ENCODE peak calls at places on chromosomes 5 and 9, in six cellular contexts. G is mucosa of descending colon, Q is upper lobe of right lung, P is spleen, A is heart right ventricle, B is neural crest cell. H is an unnamed sample.

GRCh38 chr5:84385705-84386104 is 1.0 kb upstream of the EDIL3 start:
- DNase-seq in G (no peak), Q (no peak), P (no peak), A (no peak), B (no peak), H (no peak)

GRCh38 chr5:81537905-81538535 is 144.1 kb upstream of the ACOT12 start:
- DNase-seq in G (no peak), Q (no peak), P (no peak), A (no peak), B (no peak), H (no peak)

GRCh38 chr5:93294184-93294583 is 286.8 kb downstream of the NR2F1-AS1 start:
- DNase-seq in G (no peak), Q (no peak), P (no peak), A (no peak), B (no peak), H (no peak)

GRCh38 chr9:19154135-19154612 is 26.9 kb upstream of the PLIN2 start:
- DNase-seq in G (peak), Q (no peak), P (no peak), A (peak), B (no peak), H (no peak)

GRCh38 chr5:6452622-6453504 is 4.2 kb downstream of the UBE2QL1 start:
- DNase-seq in G (no peak), Q (no peak), P (no peak), A (peak), B (no peak), H (no peak)

GRCh38 chr9:130183133-130183762 is 11.0 kb downstream of the NCS1 start:
- DNase-seq in G (no peak), Q (no peak), P (no peak), A (no peak), B (no peak), H (no peak)

GRCh38 chr9:107805198-107805597 is 315.6 kb upstream of the KLF4 start:
- DNase-seq in G (no peak), Q (no peak), P (no peak), A (no peak), B (no peak), H (no peak)

GRCh38 chr9:137978262-137978714 is 100.7 kb downstream of the CACNA1B start:
- DNase-seq in G (no peak), Q (no peak), P (no peak), A (no peak), B (no peak), H (no peak)

GRCh38 chr5:96200611-96201010 is 232.4 kb downstream of the PCSK1 start:
- DNase-seq in G (peak), Q (no peak), P (no peak), A (no peak), B (no peak), H (no peak)

GRCh38 chr5:135455876-135456237 is 3.7 kb upstream of the TIFAB start:
- DNase-seq in G (no peak), Q (peak), P (peak), A (no peak), B (no peak), H (no peak)

GRCh38 chr9:104747565-104748358 is at the start of gene NIPSNAP3A:
- DNase-seq in G (peak), Q (peak), P (peak), A (peak), B (peak), H (peak)
- TF ChIP-seq CTCF in G (no peak), Q (no peak), P (no peak), A (no peak), B (no peak), H (no peak)

GRCh38 chr5:175700991-175701390 is 43.1 kb downstream of the HRH2 start:
- DNase-seq in G (no peak), Q (peak), P (peak), A (no peak), B (no peak), H (no peak)
- TF ChIP-seq CTCF in G (no peak), Q (peak), P (no peak), A (no peak), B (peak), H (peak)

GRCh38 chr5:132079619-132080018 is 6.0 kb downstream of the CSF2 start:
- DNase-seq in G (no peak), Q (no peak), P (peak), A (no peak), B (no peak), H (no peak)

GRCh38 chr5:132079081-132079480 is 5.5 kb downstream of the CSF2 start:
- DNase-seq in G (no peak), Q (no peak), P (no peak), A (no peak), B (no peak), H (no peak)

GRCh38 chr5:132081458-132081857 is 7.9 kb downstream of the CSF2 start:
- DNase-seq in G (no peak), Q (no peak), P (peak), A (no peak), B (no peak), H (no peak)

GRCh38 chr5:132082329-132083023 is 8.9 kb downstream of the CSF2 start:
- DNase-seq in G (no peak), Q (no peak), P (peak), A (no peak), B (no peak), H (no peak)

GRCh38 chr5:132080595-132080994 is 7.0 kb downstream of the CSF2 start:
- DNase-seq in G (no peak), Q (no peak), P (peak), A (no peak), B (no peak), H (no peak)
- TF ChIP-seq CTCF in G (no peak), Q (no peak), P (no peak), A (no peak), B (no peak), H (no peak)

DNA sequence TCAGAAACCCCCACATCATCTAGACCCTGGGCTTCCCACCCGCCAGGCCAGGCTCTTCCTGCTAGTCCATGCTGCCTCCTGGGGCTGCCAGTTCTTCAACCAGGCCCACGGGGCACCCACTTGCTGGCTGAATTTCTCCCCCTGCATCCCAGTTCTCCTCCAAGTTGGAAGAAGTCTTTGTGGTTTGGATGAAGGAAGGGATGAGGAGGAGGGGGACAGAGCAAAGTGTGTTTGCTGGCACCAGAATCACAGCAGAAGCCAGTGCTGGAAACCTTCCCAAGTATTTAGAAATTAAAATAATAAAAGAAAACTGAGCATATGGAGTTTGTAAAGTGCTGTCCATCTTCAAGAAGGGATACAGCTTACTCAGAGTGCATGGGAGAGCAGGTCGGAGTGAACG is 19.4 kb upstream of the UNC5A start:
- DNase-seq in G (no peak), Q (no peak), P (no peak), A (no peak), B (no peak), H (no peak)
- TF ChIP-seq CTCF in G (no peak), Q (no peak), P (no peak), A (no peak), B (no peak), H (no peak)

GRCh38 chr5:167217097-167217743 is 1074.2 kb upstream of the WWC1 start:
- DNase-seq in G (no peak), Q (no peak), P (no peak), A (no peak), B (no peak), H (no peak)
- TF ChIP-seq CTCF in G (no peak), Q (no peak), P (no peak), A (no peak), B (peak), H (no peak)

DNA sequence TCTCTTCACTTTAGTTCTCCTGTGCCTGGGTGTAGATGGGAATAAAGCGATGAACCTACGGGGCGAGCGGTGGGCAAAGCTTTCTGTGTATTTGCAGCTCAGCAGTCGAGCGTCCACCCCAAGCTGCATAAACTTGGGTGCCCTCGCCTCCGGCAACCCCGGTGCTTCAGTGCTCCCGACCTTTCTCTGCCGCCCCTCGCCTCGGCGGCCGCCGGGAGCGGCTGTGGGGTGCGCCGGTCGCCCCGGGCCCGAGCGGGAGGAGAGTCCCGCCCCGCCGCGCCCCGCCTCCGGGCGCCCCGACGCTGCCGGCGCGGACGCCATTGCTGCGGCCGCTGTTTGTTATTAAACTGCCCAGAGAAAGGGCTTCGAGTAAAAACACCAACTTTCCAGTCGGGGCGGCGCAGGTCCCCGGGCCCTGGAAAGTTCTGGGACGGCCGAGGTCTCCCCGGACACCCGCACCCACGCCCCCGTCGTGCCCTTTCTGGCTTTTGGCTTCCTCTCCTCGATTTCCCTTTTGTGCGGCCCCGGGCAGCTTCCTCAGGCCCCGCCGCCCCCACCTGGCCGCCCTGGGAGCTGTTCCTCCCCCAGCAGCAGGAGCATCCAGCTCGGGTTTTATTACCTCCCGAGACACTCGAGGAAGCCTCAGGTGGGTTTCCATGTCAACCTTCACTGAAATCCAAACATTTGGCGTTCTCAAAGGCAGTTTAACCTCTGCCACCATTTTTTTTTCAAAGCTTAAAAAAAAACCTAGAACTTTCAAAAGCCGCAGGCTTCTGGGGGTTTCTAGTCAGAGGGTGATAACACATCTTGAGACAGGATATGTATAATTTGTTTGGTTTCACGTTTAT is 334.3 kb downstream of the CWC27 start:
- DNase-seq in G (peak), Q (peak), P (peak), A (peak), B (no peak), H (no peak)
- TF ChIP-seq CTCF in G (no peak), Q (peak), P (no peak), A (no peak), B (no peak), H (no peak)

GRCh38 chr9:93450817-93451761 is at the start of gene FAM120A:
- DNase-seq in G (peak), Q (peak), P (peak), A (peak), B (peak), H (peak)

GRCh38 chr9:93453047-93453914 is at the start of gene FAM120AOS:
- DNase-seq in G (peak), Q (peak), P (peak), A (peak), B (peak), H (peak)

GRCh38 chr9:93452710-93453046 is 703 bp downstream of the FAM120AOS start:
- DNase-seq in G (peak), Q (no peak), P (peak), A (no peak), B (no peak), H (peak)

GRCh38 chr9:93456022-93456421 is 2.6 kb upstream of the FAM120AOS start:
- DNase-seq in G (no peak), Q (no peak), P (no peak), A (no peak), B (no peak), H (no peak)

DNA sequence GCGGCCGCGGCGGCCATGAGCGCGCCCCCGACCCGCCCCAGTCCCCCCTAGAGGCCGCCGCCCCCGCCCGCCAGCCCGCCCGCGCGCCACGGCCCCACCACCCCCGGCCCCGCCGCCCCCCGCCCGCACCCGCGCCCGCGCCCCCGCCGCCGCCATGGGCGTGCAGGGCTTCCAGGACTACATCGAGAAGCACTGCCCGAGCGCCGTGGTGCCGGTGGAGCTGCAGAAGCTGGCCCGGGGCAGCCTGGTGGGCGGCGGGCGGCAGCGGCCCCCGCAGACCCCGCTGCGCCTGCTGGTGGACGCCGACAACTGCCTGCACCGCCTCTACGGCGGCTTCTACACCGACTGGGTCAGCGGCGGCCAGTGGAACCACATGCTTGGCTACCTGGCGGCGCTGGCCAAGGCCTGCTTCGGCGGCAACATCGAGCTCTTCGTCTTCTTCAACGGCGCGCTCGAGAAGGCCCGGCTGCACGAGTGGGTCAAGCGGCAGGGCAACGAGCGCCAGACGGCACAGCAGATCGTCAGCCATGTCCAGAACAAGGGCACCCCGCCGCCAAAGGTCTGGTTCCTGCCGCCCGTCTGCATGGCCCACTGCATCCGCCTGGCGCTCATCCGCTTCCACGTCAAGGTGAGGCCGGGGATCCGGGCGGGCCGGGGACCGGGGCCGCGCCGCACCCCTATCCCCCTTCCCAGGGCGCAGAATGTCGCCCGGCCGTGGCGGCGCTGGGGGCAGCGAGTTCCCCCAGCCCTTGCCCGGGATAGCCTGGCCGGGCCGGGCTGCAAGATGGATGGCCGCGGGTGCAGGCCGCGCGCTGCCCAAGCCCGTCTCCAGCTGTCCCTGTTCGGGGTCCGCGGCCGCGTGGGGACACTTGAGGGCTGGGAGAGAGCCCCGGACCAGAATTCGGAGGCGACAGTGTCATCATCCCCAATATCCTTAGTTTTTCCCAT is 551 bp downstream of the FAM120A start:
- DNase-seq in G (peak), Q (peak), P (peak), A (peak), B (peak), H (peak)
- TF ChIP-seq CTCF in G (no peak), Q (no peak), P (no peak), A (no peak), B (peak), H (no peak)

GRCh38 chr5:146007270-146007669 is 70.9 kb downstream of the SH3RF2 start:
- DNase-seq in G (no peak), Q (no peak), P (no peak), A (no peak), B (no peak), H (no peak)
- TF ChIP-seq CTCF in G (no peak), Q (no peak), P (no peak), A (no peak), B (no peak), H (no peak)

GRCh38 chr5:175382171-175382570 is 61.8 kb downstream of the DRD1 start:
- DNase-seq in G (no peak), Q (no peak), P (no peak), A (no peak), B (no peak), H (no peak)

GRCh38 chr5:175385691-175386360 is 58.2 kb downstream of the DRD1 start:
- DNase-seq in G (no peak), Q (no peak), P (no peak), A (no peak), B (no peak), H (no peak)

GRCh38 chr5:175384724-175385552 is 59.0 kb downstream of the DRD1 start:
- DNase-seq in G (no peak), Q (no peak), P (no peak), A (no peak), B (no peak), H (no peak)

GRCh38 chr5:175381116-175381515 is 62.9 kb downstream of the DRD1 start:
- DNase-seq in G (no peak), Q (no peak), P (no peak), A (no peak), B (no peak), H (no peak)

GRCh38 chr5:175383350-175383749 is 60.6 kb downstream of the DRD1 start:
- DNase-seq in G (peak), Q (no peak), P (no peak), A (no peak), B (peak), H (no peak)
- TF ChIP-seq CTCF in G (no peak), Q (no peak), P (no peak), A (no peak), B (no peak), H (no peak)

GRCh38 chr9:35102769-35103659 is at the start of gene STOML2:
- DNase-seq in G (peak), Q (peak), P (peak), A (peak), B (peak), H (peak)
- TF ChIP-seq CTCF in G (no peak), Q (no peak), P (no peak), A (no peak), B (peak), H (no peak)